ENCODE peak calls at places on chromosomes 13 and 19, in four cellular contexts. E, D, T and B are unnamed samples.
A peak's percentile ranks its signal among the peaks of the same experiment; 100 is the strongest.

GRCh38 chr19:29658221-29658991 is 6.9 kb upstream of the PLEKHF1 start:
- DNase-seq in E (no peak), D (no peak), T (no peak), B (no peak)

GRCh38 chr19:29967623-29968022 is 25.6 kb downstream of the URI1 start:
- DNase-seq in E (peak; percentile 63), D (no peak), T (peak; percentile 74), B (no peak)

GRCh38 chr19:34217952-34218817 is 36.2 kb upstream of the GARRE1 start:
- DNase-seq in E (peak; percentile 92), D (no peak), T (peak; percentile 99), B (peak; percentile 99)

GRCh38 chr13:35855531-35856019 is 275.6 kb downstream of the DCLK1 start:
- DNase-seq in E (peak; percentile 26), D (no peak), T (no peak), B (no peak)

GRCh38 chr13:34391071-34391470 is 551.0 kb upstream of the NBEA start:
- DNase-seq in E (peak; percentile 65), D (no peak), T (peak; percentile 52), B (peak; percentile 11)

GRCh38 chr19:33215438-33216197 is 10.0 kb downstream of the SLC7A10 start:
- DNase-seq in E (no peak), D (no peak), T (no peak), B (no peak)

GRCh38 chr13:45807520-45808099 is 43.9 kb downstream of the SIAH3 start:
- DNase-seq in E (peak; percentile 70), D (no peak), T (peak; percentile 66), B (peak; percentile 1)

GRCh38 chr19:15149704-15150103 is 42.5 kb downstream of the SYDE1 start:
- DNase-seq in E (no peak), D (no peak), T (no peak), B (no peak)

GRCh38 chr19:49224856-49225255 is 67.3 kb downstream of the TRPM4 start:
- DNase-seq in E (peak; percentile 74), D (no peak), T (peak; percentile 57), B (no peak)

GRCh38 chr19:38975214-38975860 is at the start of gene FBXO17:
- DNase-seq in E (peak; percentile 69), D (no peak), T (peak; percentile 63), B (no peak)

GRCh38 chr19:45800009-45800553 is 7.4 kb upstream of the DMWD start:
- DNase-seq in E (peak; percentile 48), D (no peak), T (peak; percentile 49), B (no peak)

GRCh38 chr13:51883226-51883600 is 21.4 kb downstream of the CCDC70 start:
- DNase-seq in E (no peak), D (no peak), T (no peak), B (no peak)

DNA sequence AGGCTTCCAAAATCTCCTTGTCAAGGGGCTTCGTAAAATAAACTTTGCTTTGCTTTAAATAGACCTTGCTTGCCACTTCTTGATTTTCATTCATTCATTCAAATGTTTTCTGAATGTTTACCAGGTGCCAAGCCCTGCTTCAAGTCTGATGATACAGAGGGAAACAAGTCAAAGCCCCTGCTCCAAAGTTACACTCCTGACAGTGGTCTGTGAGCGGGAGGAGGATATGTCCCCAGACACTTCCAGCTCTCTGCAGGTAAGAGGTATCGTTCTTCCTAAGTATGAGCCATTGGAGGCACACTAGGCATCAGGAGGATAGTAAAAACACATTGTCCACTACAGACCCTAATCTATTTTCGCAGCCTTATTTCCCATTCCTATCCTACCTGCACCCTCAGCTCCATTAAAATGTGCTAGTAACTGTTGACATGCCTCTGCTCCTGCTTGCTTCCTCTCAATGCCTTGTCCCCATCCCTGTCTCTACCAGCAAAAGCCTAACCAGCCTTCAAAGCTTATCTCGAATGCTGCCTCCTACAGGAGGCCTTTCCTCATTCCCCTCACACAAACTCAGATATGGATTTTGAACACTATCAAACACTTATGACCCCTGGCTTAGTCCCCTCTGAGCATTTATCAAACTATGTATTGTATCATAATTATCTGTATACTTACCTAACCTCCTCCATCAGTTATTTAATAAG is 6.2 kb upstream of the WBP4 start:
- DNase-seq in E (no peak), D (no peak), T (no peak), B (no peak)
- TF ChIP-seq CTCF in E (peak; percentile 36), D (no peak), T (peak; percentile 49), B (peak; percentile 21)

GRCh38 chr13:79402679-79403078 is 3.4 kb downstream of the RBM26 start:
- DNase-seq in E (no peak), D (no peak), T (no peak), B (no peak)
- H3K4me3 ChIP-seq in E (no peak overlapping the region), D (no peak overlapping the region), T (no peak overlapping the region), B (no peak overlapping the region)

DNA sequence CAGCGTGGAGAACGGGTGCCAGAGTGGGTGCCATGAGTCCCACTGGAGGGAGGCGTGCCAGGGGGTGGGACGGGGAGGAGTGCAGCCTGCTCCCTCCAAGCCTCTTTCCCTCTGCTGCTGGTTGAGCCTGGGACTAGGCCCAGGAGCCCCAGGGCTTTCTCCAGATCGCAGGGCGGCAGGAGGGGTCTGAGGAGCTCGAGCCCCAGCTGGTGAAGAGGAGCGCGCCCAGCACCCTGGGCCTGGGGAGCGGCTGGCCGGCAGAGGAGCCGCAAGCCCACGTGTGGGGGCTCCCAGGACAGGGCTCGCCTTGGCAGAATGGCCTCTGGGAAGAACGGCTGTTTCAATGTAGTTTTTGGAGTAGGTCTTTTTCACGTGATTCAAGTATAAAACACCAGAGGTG is 12.2 kb upstream of the DCUN1D2 start:
- DNase-seq in E (no peak), D (no peak), T (no peak), B (no peak)
- TF ChIP-seq CTCF in E (no peak), D (no peak), T (no peak), B (no peak)

GRCh38 chr19:55301459-55302331 is 17.9 kb downstream of the BRSK1 start:
- DNase-seq in E (peak; percentile 77), D (peak; percentile 93), T (peak; percentile 78), B (no peak)
- H3K4me3 ChIP-seq in E (peak overlapping the region; percentile 42), D (peak overlapping the region; percentile 28), T (peak overlapping the region; percentile 65), B (peak overlapping the region; percentile 43)